ENCODE peak calls at places on chromosomes 2 and 18, in eight cellular contexts. X, F, O, R, J, T, P and I are unnamed samples.

GRCh38 chr2:216850665-216851327 is 9.1 kb downstream of the TNP1 start:
- DNase-seq in X (no peak), F (no peak), O (no peak), R (no peak), J (no peak), T (no peak), P (no peak), I (no peak)

GRCh38 chr2:165874445-165875039 is 79.0 kb downstream of the TTC21B start:
- DNase-seq in X (peak), F (peak), O (peak), R (no peak), J (no peak), T (peak), P (peak), I (peak)

GRCh38 chr2:79511320-79511951 is 1.4 kb upstream of the CTNNA2 start:
- DNase-seq in X (peak), F (no peak), O (peak), R (no peak), J (no peak), T (no peak), P (no peak), I (peak)

GRCh38 chr18:70373062-70373519 is 84.2 kb downstream of the SOCS6 start:
- DNase-seq in X (peak), F (no peak), O (peak), R (no peak), J (no peak), T (peak), P (no peak), I (peak)

GRCh38 chr2:65382776-65383357 is 49.5 kb downstream of the SPRED2 start:
- DNase-seq in X (peak), F (peak), O (peak), R (peak), J (no peak), T (peak), P (no peak), I (peak)

GRCh38 chr2:175207741-175208438 is 26.4 kb upstream of the ATP5MC3 start:
- DNase-seq in X (no peak), F (no peak), O (no peak), R (no peak), J (no peak), T (no peak), P (no peak), I (no peak)

GRCh38 chr18:61589724-61590065 is 256.5 kb downstream of the CDH20 start:
- DNase-seq in X (peak), F (peak), O (no peak), R (no peak), J (no peak), T (no peak), P (no peak), I (no peak)

GRCh38 chr18:75408554-75409506 is 18.7 kb downstream of the SMIM21 start:
- DNase-seq in X (peak), F (peak), O (peak), R (no peak), J (no peak), T (peak), P (no peak), I (peak)

GRCh38 chr2:32425719-32426141 is 68.9 kb downstream of the BIRC6 start:
- DNase-seq in X (no peak), F (no peak), O (no peak), R (peak), J (no peak), T (no peak), P (no peak), I (no peak)

GRCh38 chr2:164922119-164922518 is 33.2 kb downstream of the SLC38A11 start:
- DNase-seq in X (no peak), F (no peak), O (no peak), R (no peak), J (no peak), T (no peak), P (peak), I (no peak)

GRCh38 chr18:62450546-62451395 is 72.1 kb upstream of the ZCCHC2 start:
- DNase-seq in X (peak), F (peak), O (peak), R (peak), J (no peak), T (peak), P (peak), I (peak)

GRCh38 chr2:17934721-17935120 is 56.3 kb downstream of the KCNS3 start:
- DNase-seq in X (no peak), F (peak), O (no peak), R (peak), J (no peak), T (no peak), P (no peak), I (no peak)

GRCh38 chr2:63990072-63990471 is 29.2 kb downstream of the VPS54 start:
- DNase-seq in X (no peak), F (no peak), O (no peak), R (no peak), J (no peak), T (no peak), P (no peak), I (no peak)

GRCh38 chr2:27885246-27885645 is 4.9 kb downstream of the RBKS start:
- DNase-seq in X (peak), F (no peak), O (no peak), R (no peak), J (no peak), T (no peak), P (no peak), I (no peak)

GRCh38 chr2:26610504-26611335 is 30.4 kb downstream of the CIB4 start:
- DNase-seq in X (no peak), F (no peak), O (peak), R (peak), J (no peak), T (no peak), P (no peak), I (no peak)

GRCh38 chr2:60554649-60555065 is 1.2 kb upstream of the BCL11A start:
- DNase-seq in X (no peak), F (no peak), O (no peak), R (no peak), J (no peak), T (no peak), P (no peak), I (peak)

GRCh38 chr2:119338826-119339561 is 27.6 kb downstream of the C2orf76 start:
- DNase-seq in X (no peak), F (no peak), O (no peak), R (no peak), J (no peak), T (no peak), P (no peak), I (no peak)

GRCh38 chr2:3430211-3430610 is 50.7 kb downstream of the TRAPPC12 start:
- DNase-seq in X (no peak), F (no peak), O (no peak), R (no peak), J (no peak), T (no peak), P (no peak), I (peak)

GRCh38 chr2:12271589-12271984 is 445.1 kb upstream of the TRIB2 start:
- DNase-seq in X (no peak), F (no peak), O (no peak), R (no peak), J (no peak), T (no peak), P (no peak), I (no peak)

GRCh38 chr2:136356111-136357033 is 238.4 kb upstream of the CXCR4 start:
- DNase-seq in X (no peak), F (no peak), O (no peak), R (no peak), J (no peak), T (no peak), P (no peak), I (no peak)

GRCh38 chr2:96891591-96892333 is 21.9 kb upstream of the SEMA4C start:
- DNase-seq in X (no peak), F (no peak), O (no peak), R (no peak), J (no peak), T (no peak), P (no peak), I (no peak)

GRCh38 chr18:3794537-3795348 is 344.8 kb downstream of the TGIF1 start:
- DNase-seq in X (peak), F (peak), O (no peak), R (no peak), J (no peak), T (peak), P (no peak), I (peak)

GRCh38 chr18:21513741-21514140 is 86.8 kb downstream of the ESCO1 start:
- DNase-seq in X (no peak), F (no peak), O (no peak), R (no peak), J (no peak), T (no peak), P (no peak), I (peak)

GRCh38 chr2:155372969-155373368 is 674.5 kb downstream of the KCNJ3 start:
- DNase-seq in X (peak), F (no peak), O (no peak), R (no peak), J (no peak), T (no peak), P (peak), I (no peak)

GRCh38 chr18:46009158-46009866 is 42.2 kb upstream of the EPG5 start:
- DNase-seq in X (no peak), F (no peak), O (no peak), R (no peak), J (no peak), T (no peak), P (no peak), I (no peak)

GRCh38 chr18:46169464-46169941 is 65.3 kb downstream of the HAUS1 start:
- DNase-seq in X (peak), F (no peak), O (peak), R (no peak), J (no peak), T (no peak), P (no peak), I (no peak)

GRCh38 chr2:128310761-128311160 is 7.9 kb downstream of the HS6ST1 start:
- DNase-seq in X (no peak), F (no peak), O (no peak), R (no peak), J (no peak), T (no peak), P (no peak), I (no peak)

GRCh38 chr2:14148186-14148585 is 484.3 kb upstream of the LRATD1 start:
- DNase-seq in X (no peak), F (no peak), O (no peak), R (no peak), J (no peak), T (no peak), P (no peak), I (no peak)

GRCh38 chr2:119693967-119694366 is 15.0 kb downstream of the TMEM177 start:
- DNase-seq in X (no peak), F (no peak), O (no peak), R (no peak), J (no peak), T (no peak), P (no peak), I (no peak)

GRCh38 chr2:188678921-188679320 is 295.3 kb upstream of the COL3A1 start:
- DNase-seq in X (no peak), F (peak), O (no peak), R (no peak), J (no peak), T (no peak), P (no peak), I (no peak)

GRCh38 chr18:58892536-58892935 is 27.9 kb downstream of the ZNF532 start:
- DNase-seq in X (no peak), F (no peak), O (no peak), R (no peak), J (no peak), T (no peak), P (no peak), I (no peak)

GRCh38 chr2:216083464-216084279 is 2.0 kb downstream of the TMEM169 start:
- DNase-seq in X (peak), F (no peak), O (peak), R (no peak), J (no peak), T (peak), P (no peak), I (no peak)

GRCh38 chr2:104733544-104733943 is 120.4 kb upstream of the POU3F3 start:
- DNase-seq in X (no peak), F (no peak), O (peak), R (no peak), J (no peak), T (no peak), P (peak), I (peak)

GRCh38 chr2:47265751-47266231 is 110.7 kb upstream of the STPG4 start:
- DNase-seq in X (no peak), F (no peak), O (no peak), R (no peak), J (no peak), T (no peak), P (peak), I (no peak)

GRCh38 chr2:197360744-197361156 is 50.2 kb upstream of the ANKRD44 start:
- DNase-seq in X (peak), F (no peak), O (no peak), R (no peak), J (no peak), T (no peak), P (no peak), I (no peak)

GRCh38 chr18:9542924-9543323 is 67.6 kb downstream of the RALBP1 start:
- DNase-seq in X (no peak), F (no peak), O (no peak), R (no peak), J (no peak), T (no peak), P (no peak), I (no peak)

GRCh38 chr2:205405194-205405593 is 277.1 kb upstream of the NRP2 start:
- DNase-seq in X (peak), F (no peak), O (no peak), R (no peak), J (no peak), T (no peak), P (no peak), I (no peak)